ENCODE peak calls at places on chromosomes 13 and 19, in six cellular contexts. One of them, this sample, is unnamed.

GRCh38 chr19:7705387-7706187 is 3.7 kb upstream of the FCER2 start:
- DNase-seq in activated T-cell treated with anti-CD3 and anti-CD28 coated beads for 24 hours: peak
- DNase-seq in HT-29: no peak
- DNase-seq in heart right ventricle: peak
- DNase-seq in aorta: no peak
- DNase-seq in mammary epithelial cell: no peak
- DNase-seq in this sample: no peak

GRCh38 chr19:5434970-5435641 is 20.1 kb upstream of the ZNRF4 start:
- DNase-seq in activated T-cell treated with anti-CD3 and anti-CD28 coated beads for 24 hours: peak
- DNase-seq in HT-29: no peak
- DNase-seq in heart right ventricle: no peak
- DNase-seq in aorta: no peak
- DNase-seq in mammary epithelial cell: peak
- DNase-seq in this sample: peak

GRCh38 chr19:38733241-38733492 is 11.1 kb downstream of the CAPN12 start:
- DNase-seq in activated T-cell treated with anti-CD3 and anti-CD28 coated beads for 24 hours: no peak
- DNase-seq in HT-29: no peak
- DNase-seq in heart right ventricle: no peak
- DNase-seq in aorta: no peak
- DNase-seq in mammary epithelial cell: no peak
- DNase-seq in this sample: no peak

GRCh38 chr13:97327521-97328221 is 105.5 kb downstream of the MBNL2 start:
- DNase-seq in activated T-cell treated with anti-CD3 and anti-CD28 coated beads for 24 hours: no peak
- DNase-seq in HT-29: no peak
- DNase-seq in heart right ventricle: no peak
- DNase-seq in aorta: no peak
- DNase-seq in mammary epithelial cell: peak
- DNase-seq in this sample: peak

GRCh38 chr19:7292352-7292949 is 1.8 kb downstream of the INSR start:
- DNase-seq in activated T-cell treated with anti-CD3 and anti-CD28 coated beads for 24 hours: no peak
- DNase-seq in HT-29: no peak
- DNase-seq in heart right ventricle: no peak
- DNase-seq in aorta: no peak
- DNase-seq in mammary epithelial cell: no peak
- DNase-seq in this sample: no peak

GRCh38 chr13:32783067-32783466 is 196.8 kb downstream of the PDS5B start:
- DNase-seq in activated T-cell treated with anti-CD3 and anti-CD28 coated beads for 24 hours: no peak
- DNase-seq in HT-29: no peak
- DNase-seq in heart right ventricle: no peak
- DNase-seq in aorta: no peak
- DNase-seq in mammary epithelial cell: peak
- DNase-seq in this sample: peak

GRCh38 chr19:22617614-22618325 is 16.4 kb upstream of the ZNF492 start:
- DNase-seq in activated T-cell treated with anti-CD3 and anti-CD28 coated beads for 24 hours: no peak
- DNase-seq in HT-29: no peak
- DNase-seq in heart right ventricle: peak
- DNase-seq in aorta: no peak
- DNase-seq in mammary epithelial cell: no peak
- DNase-seq in this sample: no peak

GRCh38 chr13:33194820-33195692 is 90.5 kb downstream of the STARD13 start:
- DNase-seq in activated T-cell treated with anti-CD3 and anti-CD28 coated beads for 24 hours: no peak
- DNase-seq in HT-29: peak
- DNase-seq in heart right ventricle: peak
- DNase-seq in aorta: no peak
- DNase-seq in mammary epithelial cell: no peak
- DNase-seq in this sample: peak

GRCh38 chr13:74204606-74205312 is 70.6 kb upstream of the KLF12 start:
- DNase-seq in activated T-cell treated with anti-CD3 and anti-CD28 coated beads for 24 hours: no peak
- DNase-seq in HT-29: no peak
- DNase-seq in heart right ventricle: no peak
- DNase-seq in aorta: no peak
- DNase-seq in mammary epithelial cell: no peak
- DNase-seq in this sample: peak

GRCh38 chr19:7216373-7216902 is 77.8 kb downstream of the INSR start:
- DNase-seq in activated T-cell treated with anti-CD3 and anti-CD28 coated beads for 24 hours: no peak
- DNase-seq in HT-29: no peak
- DNase-seq in heart right ventricle: no peak
- DNase-seq in aorta: no peak
- DNase-seq in mammary epithelial cell: no peak
- DNase-seq in this sample: no peak

GRCh38 chr19:16051254-16052025 is 24.9 kb upstream of the TPM4 start:
- DNase-seq in activated T-cell treated with anti-CD3 and anti-CD28 coated beads for 24 hours: peak
- DNase-seq in HT-29: no peak
- DNase-seq in heart right ventricle: no peak
- DNase-seq in aorta: no peak
- DNase-seq in mammary epithelial cell: peak
- DNase-seq in this sample: peak

GRCh38 chr13:99955747-99956472 is 15.7 kb downstream of the ZIC5 start:
- DNase-seq in activated T-cell treated with anti-CD3 and anti-CD28 coated beads for 24 hours: no peak
- DNase-seq in HT-29: no peak
- DNase-seq in heart right ventricle: no peak
- DNase-seq in aorta: peak
- DNase-seq in mammary epithelial cell: no peak
- DNase-seq in this sample: peak

GRCh38 chr19:16462757-16463250 is 9.0 kb downstream of the EPS15L1 start:
- DNase-seq in activated T-cell treated with anti-CD3 and anti-CD28 coated beads for 24 hours: no peak
- DNase-seq in HT-29: peak
- DNase-seq in heart right ventricle: no peak
- DNase-seq in aorta: no peak
- DNase-seq in mammary epithelial cell: peak
- DNase-seq in this sample: peak

GRCh38 chr19:39645800-39646411 is 9.8 kb upstream of the LGALS16 start:
- DNase-seq in activated T-cell treated with anti-CD3 and anti-CD28 coated beads for 24 hours: no peak
- DNase-seq in HT-29: peak
- DNase-seq in heart right ventricle: no peak
- DNase-seq in aorta: no peak
- DNase-seq in mammary epithelial cell: no peak
- DNase-seq in this sample: peak

GRCh38 chr13:92303428-92303827 is 905.0 kb downstream of the GPC5 start:
- DNase-seq in activated T-cell treated with anti-CD3 and anti-CD28 coated beads for 24 hours: no peak
- DNase-seq in HT-29: no peak
- DNase-seq in heart right ventricle: no peak
- DNase-seq in aorta: no peak
- DNase-seq in mammary epithelial cell: no peak
- DNase-seq in this sample: peak